ENCODE peak calls at places on chromosomes 12 and 14, in ten cellular contexts. X is mesothelial cell of epicardium; U is activated CD4-positive, alpha-beta memory T cell treated with anti-CD3 and anti-CD28 coated beads, Interleukin-2, amount 10 ng/mL, durations not matched to agents 7 days and 5 days; L is nephron progenitor cell; P is HCEC 1CT; F is neural crest cell; Z is NCI-H1092 treated with DMSO at 0.1 percent for 48 hours; D is T follicular helper cell; C is spleen; W is fibroblast of lung. B is an unnamed sample.

GRCh38 chr12:7439579-7440505 is 4.1 kb downstream of the CD163L1 start:
- DNase-seq in W (peak; percentile 56), L (peak; percentile 79), U (peak; percentile 46), D (no peak), P (no peak), X (peak; percentile 57), F (peak; percentile 63), Z (no peak), C (peak; percentile 81), B (no peak)

GRCh38 chr14:71396050-71396677 is 488.9 kb downstream of the PCNX1 start:
- DNase-seq in X (no peak), D (no peak), L (no peak), Z (no peak), W (no peak), P (no peak), C (no peak), U (no peak), F (no peak), B (no peak)

GRCh38 chr14:55133416-55133815 is 4.4 kb downstream of the LGALS3 start:
- DNase-seq in W (peak; percentile 68), Z (no peak), F (no peak), C (no peak), X (no peak), L (no peak), D (no peak), P (no peak), U (no peak), B (no peak)

GRCh38 chr12:15168279-15168678 is 52.9 kb downstream of the RERG start:
- DNase-seq in Z (no peak), C (no peak), U (no peak), P (no peak), L (no peak), W (no peak), F (no peak), D (no peak), X (no peak), B (no peak)

GRCh38 chr12:65761301-65761700 is 63.0 kb upstream of the HMGA2 start:
- DNase-seq in Z (no peak), C (no peak), X (no peak), P (no peak), W (no peak), U (no peak), D (no peak), L (no peak), F (no peak), B (no peak)

GRCh38 chr12:56087220-56087619 is 7.3 kb downstream of the ERBB3 start:
- DNase-seq in X (no peak), U (no peak), D (no peak), F (no peak), L (no peak), P (no peak), C (no peak), W (no peak), Z (no peak), B (no peak)

GRCh38 chr14:90541076-90541634 is 144.3 kb downstream of the CALM1 start:
- DNase-seq in P (no peak), Z (no peak), F (no peak), C (peak; percentile 74), U (no peak), W (no peak), D (no peak), X (no peak), L (no peak), B (no peak)

GRCh38 chr12:96183734-96184370 is 10.3 kb upstream of the ELK3 start:
- DNase-seq in D (no peak), Z (no peak), U (no peak), F (no peak), C (no peak), W (no peak), P (no peak), X (no peak), L (no peak), B (no peak)

GRCh38 chr14:68952544-68953535 is 26.3 kb downstream of the ACTN1 start:
- DNase-seq in P (peak; percentile 65), X (no peak), F (no peak), U (no peak), Z (no peak), C (peak; percentile 57), D (no peak), W (peak; percentile 98), L (no peak), B (no peak)

GRCh38 chr14:28365510-28365909 is 401.1 kb upstream of the FOXG1 start:
- DNase-seq in F (no peak), D (no peak), L (no peak), Z (no peak), C (peak; percentile 16), U (no peak), W (no peak), X (no peak), P (no peak), B (no peak)

GRCh38 chr14:91473046-91473445 is 37.1 kb downstream of the PPP4R3A start:
- DNase-seq in F (no peak), Z (no peak), W (no peak), P (no peak), D (no peak), C (no peak), X (no peak), U (no peak), L (no peak), B (no peak)

GRCh38 chr14:86892167-86892956 is 1100.6 kb downstream of the GALC start:
- DNase-seq in U (no peak), D (no peak), Z (no peak), C (no peak), L (no peak), X (no peak), W (no peak), P (no peak), F (no peak), B (no peak)

GRCh38 chr12:113826805-113827204 is 139.3 kb downstream of the RBM19 start:
- DNase-seq in U (no peak), L (no peak), F (no peak), X (no peak), D (no peak), Z (no peak), C (no peak), W (no peak), P (no peak), B (no peak)

GRCh38 chr12:104957388-104958008 is 592 bp downstream of the SLC41A2 start:
- DNase-seq in P (no peak), X (no peak), F (peak; percentile 22), D (no peak), C (no peak), Z (peak; percentile 37), W (no peak), L (no peak), U (peak; percentile 34), B (no peak)

GRCh38 chr14:100387450-100387849 is 64.3 kb downstream of the SLC25A47 start:
- DNase-seq in P (no peak), D (no peak), L (no peak), W (no peak), F (no peak), Z (no peak), X (no peak), U (no peak), C (no peak), B (no peak)

GRCh38 chr14:31420013-31420318 is 384 bp downstream of the HEATR5A start:
- DNase-seq in C (peak; percentile 94), W (no peak), Z (peak; percentile 57), U (peak; percentile 26), X (no peak), F (peak; percentile 53), D (no peak), L (peak; percentile 80), P (no peak), B (no peak)

GRCh38 chr12:19085090-19085489 is 44.4 kb upstream of the PLEKHA5 start:
- DNase-seq in L (no peak), P (no peak), U (no peak), W (no peak), Z (no peak), X (no peak), C (no peak), F (no peak), D (no peak), B (no peak)

GRCh38 chr12:68497702-68498101 is 113.0 kb upstream of the RAP1B start:
- DNase-seq in P (peak; percentile 96), U (no peak), Z (no peak), D (no peak), W (peak; percentile 67), L (no peak), C (no peak), F (no peak), X (no peak), B (peak; percentile 92)

GRCh38 chr14:53840444-53840843 is 116.2 kb downstream of the BMP4 start:
- DNase-seq in X (no peak), L (no peak), C (no peak), Z (no peak), U (no peak), D (no peak), P (peak; percentile 3), F (no peak), W (no peak), B (peak; percentile 49)

GRCh38 chr12:122893208-122894151 is 2.4 kb downstream of the VPS37B start:
- DNase-seq in X (no peak), F (no peak), P (no peak), U (no peak), W (no peak), C (no peak), Z (no peak), D (no peak), L (no peak), B (no peak)

GRCh38 chr14:94278732-94279131 is 14.3 kb downstream of the SERPINA10 start:
- DNase-seq in L (no peak), X (no peak), C (no peak), P (no peak), Z (no peak), U (no peak), W (no peak), D (no peak), F (no peak), B (no peak)

GRCh38 chr12:51635371-51635770 is 44.3 kb downstream of the SCN8A start:
- DNase-seq in W (no peak), C (no peak), D (no peak), F (no peak), L (no peak), X (no peak), Z (no peak), P (peak; percentile 64), U (no peak), B (no peak)

GRCh38 chr14:61678966-61679365 is 16.3 kb upstream of the HIF1A start:
- DNase-seq in X (no peak), U (no peak), F (no peak), L (peak; percentile 22), D (no peak), W (no peak), C (no peak), Z (no peak), P (no peak), B (no peak)

GRCh38 chr12:52964556-52965336 is 15.8 kb downstream of the KRT18 start:
- DNase-seq in W (no peak), U (no peak), C (no peak), P (no peak), X (no peak), Z (no peak), L (no peak), D (no peak), F (no peak), B (no peak)

GRCh38 chr12:49023812-49024211 is 5.2 kb upstream of the PRKAG1 start:
- DNase-seq in P (no peak), C (no peak), X (no peak), U (no peak), Z (no peak), F (no peak), L (no peak), D (no peak), W (no peak), B (no peak)

GRCh38 chr14:51053157-51053556 is 41.7 kb downstream of the TRIM9 start:
- DNase-seq in C (no peak), U (no peak), Z (no peak), X (no peak), P (peak; percentile 29), W (no peak), F (no peak), L (no peak), D (no peak), B (no peak)

GRCh38 chr12:82627799-82628198 is 58.9 kb upstream of the TMTC2 start:
- DNase-seq in U (no peak), F (no peak), P (no peak), X (no peak), Z (peak; percentile 41), D (no peak), W (peak; percentile 28), C (no peak), L (no peak), B (no peak)

GRCh38 chr12:75623631-75624118 is 112.3 kb upstream of the KRR1 start:
- DNase-seq in F (no peak), C (no peak), D (no peak), U (no peak), P (peak; percentile 90), X (no peak), Z (peak; percentile 23), L (no peak), W (peak; percentile 64), B (no peak)